ENCODE peak calls at places on chromosomes 12 and 14, in nine cellular contexts. E, D, C, M, L, W, G, X and Y are unnamed samples.

GRCh38 chr12:2919249-2919648 is 28.6 kb downstream of the TULP3 start:
- DNase-seq in E (no peak), D (no peak), C (no peak), M (no peak), L (no peak), W (no peak), G (no peak), X (no peak), Y (no peak)

GRCh38 chr12:3035815-3036702 is 41.1 kb upstream of the TSPAN9 start:
- DNase-seq in E (peak), D (no peak), C (no peak), M (no peak), L (peak), W (no peak), G (no peak), X (no peak), Y (no peak)

GRCh38 chr12:122980192-122981035 is at the start of gene ARL6IP4:
- DNase-seq in E (no peak), D (peak), C (no peak), M (no peak), L (peak), W (peak), G (no peak), X (peak), Y (peak)

GRCh38 chr14:40983604-40984003 is 623.1 kb upstream of the LRFN5 start:
- DNase-seq in E (no peak), D (no peak), C (no peak), M (no peak), L (no peak), W (no peak), G (no peak), X (no peak), Y (peak)

GRCh38 chr12:49565119-49565955 is 2.6 kb downstream of the MCRS1 start:
- DNase-seq in E (no peak), D (no peak), C (no peak), M (peak), L (no peak), W (no peak), G (no peak), X (no peak), Y (no peak)

GRCh38 chr12:108738165-108738564 is 6.8 kb upstream of the CORO1C start:
- DNase-seq in E (no peak), D (no peak), C (no peak), M (no peak), L (no peak), W (no peak), G (no peak), X (no peak), Y (no peak)

GRCh38 chr12:10130042-10130441 is at the start of gene CLEC7A:
- DNase-seq in E (no peak), D (no peak), C (no peak), M (no peak), L (no peak), W (no peak), G (no peak), X (peak), Y (no peak)

GRCh38 chr12:93595336-93595735 is 22.9 kb downstream of the SOCS2 start:
- DNase-seq in E (no peak), D (no peak), C (no peak), M (no peak), L (no peak), W (no peak), G (no peak), X (no peak), Y (no peak)

GRCh38 chr14:53858344-53858682 is 98.3 kb downstream of the BMP4 start:
- DNase-seq in E (no peak), D (no peak), C (no peak), M (no peak), L (no peak), W (no peak), G (no peak), X (no peak), Y (no peak)

GRCh38 chr14:56005580-56006053 is 112.6 kb upstream of the PELI2 start:
- DNase-seq in E (no peak), D (no peak), C (no peak), M (no peak), L (no peak), W (no peak), G (no peak), X (no peak), Y (no peak)

GRCh38 chr12:109728921-109729836 is 15.6 kb downstream of the FAM222A start:
- DNase-seq in E (no peak), D (no peak), C (no peak), M (no peak), L (no peak), W (no peak), G (no peak), X (peak), Y (no peak)

GRCh38 chr14:49310298-49310697 is 275.9 kb downstream of the RPS29 start:
- DNase-seq in E (no peak), D (no peak), C (no peak), M (no peak), L (no peak), W (no peak), G (no peak), X (no peak), Y (no peak)

GRCh38 chr14:49303952-49304516 is 282.1 kb downstream of the RPS29 start:
- DNase-seq in E (no peak), D (peak), C (no peak), M (no peak), L (peak), W (peak), G (no peak), X (peak), Y (peak)

GRCh38 chr14:49306152-49306751 is 279.9 kb downstream of the RPS29 start:
- DNase-seq in E (peak), D (no peak), C (no peak), M (no peak), L (peak), W (no peak), G (no peak), X (peak), Y (peak)
- TF ChIP-seq CTCF in E (peak), D (peak), C (no peak), M (peak), L (peak), W (no peak), G (no peak), X (peak), Y (peak)

GRCh38 chr14:49892636-49893308 is at the start of gene ARF6:
- DNase-seq in E (peak), D (peak), C (peak), M (peak), L (peak), W (peak), G (peak), X (peak), Y (peak)
- TF ChIP-seq CTCF in E (peak), D (no peak), C (peak), M (peak), L (no peak), W (peak), G (peak), X (peak), Y (no peak)

GRCh38 chr14:105971593-105972500 is 445.5 kb downstream of the TMEM121 start:
- DNase-seq in E (no peak), D (no peak), C (no peak), M (no peak), L (no peak), W (no peak), G (no peak), X (no peak), Y (no peak)

GRCh38 chr14:105978618-105979295 is 452.4 kb downstream of the TMEM121 start:
- DNase-seq in E (no peak), D (no peak), C (no peak), M (no peak), L (no peak), W (no peak), G (no peak), X (no peak), Y (no peak)

GRCh38 chr14:105979446-105979845 is 453.1 kb downstream of the TMEM121 start:
- DNase-seq in E (no peak), D (no peak), C (no peak), M (no peak), L (no peak), W (no peak), G (no peak), X (no peak), Y (no peak)

GRCh38 chr14:105980224-105980623 is 453.8 kb downstream of the TMEM121 start:
- DNase-seq in E (peak), D (no peak), C (no peak), M (no peak), L (no peak), W (no peak), G (no peak), X (no peak), Y (no peak)

DNA sequence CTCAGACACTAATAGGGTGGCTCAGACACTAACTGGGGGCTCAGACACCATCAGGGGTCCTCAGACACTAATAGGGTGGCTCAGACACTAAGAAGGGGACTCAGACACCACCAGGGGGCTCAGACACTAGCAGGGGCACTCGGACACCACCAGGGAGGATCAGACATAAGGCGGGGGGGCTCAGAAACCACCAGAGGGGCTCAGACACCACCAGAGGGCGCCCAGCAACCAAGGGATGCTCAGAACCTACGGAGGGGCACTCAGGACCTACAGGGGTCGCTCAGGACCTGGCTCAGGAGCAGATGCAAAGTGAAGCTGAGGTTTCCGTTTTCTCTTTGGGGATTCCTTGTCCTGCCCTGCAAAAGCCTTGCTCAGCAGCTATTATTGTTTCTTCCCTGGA is 448.5 kb downstream of the TMEM121 start:
- DNase-seq in E (no peak), D (no peak), C (no peak), M (no peak), L (no peak), W (no peak), G (no peak), X (no peak), Y (peak)
- TF ChIP-seq CTCF in E (peak), D (no peak), C (peak), M (no peak), L (no peak), W (no peak), G (no peak), X (no peak), Y (peak)

GRCh38 chr14:93829839-93830481 is 41.7 kb upstream of the PRIMA1 start:
- DNase-seq in E (no peak), D (no peak), C (no peak), M (no peak), L (no peak), W (no peak), G (no peak), X (no peak), Y (no peak)

GRCh38 chr14:93824076-93824475 is 35.8 kb upstream of the PRIMA1 start:
- DNase-seq in E (no peak), D (no peak), C (no peak), M (no peak), L (no peak), W (no peak), G (no peak), X (no peak), Y (no peak)

GRCh38 chr14:93825235-93825553 is 36.9 kb upstream of the PRIMA1 start:
- DNase-seq in E (no peak), D (no peak), C (no peak), M (no peak), L (no peak), W (no peak), G (no peak), X (no peak), Y (no peak)

GRCh38 chr14:93818857-93819256 is 30.6 kb upstream of the PRIMA1 start:
- DNase-seq in E (no peak), D (no peak), C (no peak), M (no peak), L (no peak), W (no peak), G (no peak), X (no peak), Y (no peak)

GRCh38 chr14:93824518-93825234 is 36.4 kb upstream of the PRIMA1 start:
- DNase-seq in E (no peak), D (no peak), C (no peak), M (no peak), L (no peak), W (no peak), G (no peak), X (no peak), Y (no peak)
- TF ChIP-seq CTCF in E (no peak), D (peak), C (no peak), M (no peak), L (no peak), W (no peak), G (no peak), X (no peak), Y (no peak)

GRCh38 chr12:126772171-126772864 is 1494.7 kb upstream of the TMEM132C start:
- DNase-seq in E (peak), D (no peak), C (no peak), M (no peak), L (peak), W (no peak), G (no peak), X (peak), Y (peak)

GRCh38 chr12:126767334-126767733 is 1499.6 kb upstream of the TMEM132C start:
- DNase-seq in E (no peak), D (no peak), C (no peak), M (no peak), L (no peak), W (no peak), G (no peak), X (no peak), Y (no peak)

GRCh38 chr12:126773012-126773411 is 1494.0 kb upstream of the TMEM132C start:
- DNase-seq in E (no peak), D (no peak), C (no peak), M (no peak), L (no peak), W (no peak), G (no peak), X (no peak), Y (no peak)

GRCh38 chr12:126768517-126768916 is 1498.5 kb upstream of the TMEM132C start:
- DNase-seq in E (no peak), D (no peak), C (no peak), M (no peak), L (no peak), W (no peak), G (no peak), X (no peak), Y (no peak)

DNA sequence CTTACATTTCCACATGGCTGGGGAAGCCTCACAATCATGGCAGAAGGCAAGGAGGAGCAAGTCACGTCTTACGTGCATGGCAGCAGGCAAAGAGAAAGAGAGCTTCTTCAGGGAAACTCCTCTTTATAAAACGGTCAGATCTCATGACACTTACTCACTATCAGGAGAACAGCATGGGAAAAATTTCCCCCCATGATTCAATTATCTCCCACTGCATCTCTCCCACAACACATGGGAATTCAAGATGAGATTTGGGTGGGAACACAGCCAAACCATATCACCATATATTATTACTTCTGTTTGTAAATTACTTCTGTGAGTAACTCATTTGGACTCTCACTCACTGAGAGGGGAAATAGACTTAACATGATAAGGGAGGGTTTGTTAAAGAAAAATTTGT is 1496.8 kb upstream of the TMEM132C start:
- DNase-seq in E (no peak), D (no peak), C (no peak), M (no peak), L (no peak), W (no peak), G (no peak), X (no peak), Y (no peak)
- TF ChIP-seq CTCF in E (no peak), D (no peak), C (no peak), M (no peak), L (no peak), W (no peak), G (no peak), X (no peak), Y (no peak)

GRCh38 chr12:573226-573625 is 90.0 kb downstream of the NINJ2 start:
- DNase-seq in E (no peak), D (no peak), C (no peak), M (no peak), L (no peak), W (no peak), G (peak), X (no peak), Y (no peak)

GRCh38 chr12:576613-577110 is 86.6 kb downstream of the NINJ2 start:
- DNase-seq in E (no peak), D (no peak), C (peak), M (no peak), L (no peak), W (no peak), G (peak), X (no peak), Y (no peak)

GRCh38 chr12:575948-576612 is 87.2 kb downstream of the NINJ2 start:
- DNase-seq in E (peak), D (peak), C (peak), M (peak), L (peak), W (peak), G (peak), X (peak), Y (peak)

GRCh38 chr12:574475-575128 is 88.6 kb downstream of the NINJ2 start:
- DNase-seq in E (no peak), D (no peak), C (no peak), M (no peak), L (peak), W (no peak), G (no peak), X (peak), Y (peak)

DNA sequence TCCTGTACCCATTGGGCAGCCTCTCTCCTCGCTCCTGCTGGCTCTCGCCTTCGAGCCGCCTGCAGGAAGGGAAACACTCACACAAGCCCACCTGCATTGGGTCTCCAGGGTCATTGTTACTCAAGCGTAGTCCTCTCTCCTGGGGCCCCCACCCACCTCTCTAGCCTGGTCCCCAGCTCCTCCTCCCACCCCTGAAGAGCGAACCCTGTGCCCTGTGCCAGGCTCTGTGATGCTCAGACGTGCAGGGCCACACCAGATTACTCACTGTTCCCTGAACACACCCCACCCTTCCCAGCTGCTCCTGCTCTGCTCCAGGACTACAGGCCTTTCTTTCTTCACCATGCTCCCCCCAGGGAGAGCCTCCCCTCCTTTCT is 88.1 kb downstream of the NINJ2 start:
- DNase-seq in E (no peak), D (no peak), C (no peak), M (no peak), L (peak), W (no peak), G (peak), X (peak), Y (peak)
- TF ChIP-seq CTCF in E (no peak), D (no peak), C (no peak), M (no peak), L (no peak), W (no peak), G (no peak), X (no peak), Y (no peak)

GRCh38 chr12:115785548-115785947 is 491.9 kb downstream of the MED13L start:
- DNase-seq in E (no peak), D (no peak), C (no peak), M (no peak), L (no peak), W (no peak), G (no peak), X (no peak), Y (no peak)
- TF ChIP-seq CTCF in E (no peak), D (no peak), C (no peak), M (no peak), L (no peak), W (no peak), G (no peak), X (no peak), Y (no peak)

GRCh38 chr14:59422069-59422881 is 42.9 kb downstream of the GPR135 start:
- DNase-seq in E (no peak), D (no peak), C (no peak), M (no peak), L (no peak), W (no peak), G (no peak), X (no peak), Y (no peak)
- TF ChIP-seq CTCF in E (peak), D (no peak), C (peak), M (no peak), L (no peak), W (no peak), G (no peak), X (no peak), Y (peak)

GRCh38 chr12:99658950-99659349 is 11.4 kb downstream of the GARIN6 start:
- DNase-seq in E (no peak), D (no peak), C (no peak), M (no peak), L (no peak), W (no peak), G (no peak), X (peak), Y (peak)
- TF ChIP-seq CTCF in E (peak), D (peak), C (no peak), M (no peak), L (peak), W (no peak), G (no peak), X (no peak), Y (peak)